ENCODE peak calls at places on chromosomes 3 and 15, in eight cellular contexts. T is AG09319; G is endodermal cell; B is uterus; I is CD4-positive, alpha-beta T cell; X is OCI-LY7; W is Caco-2; H is lower lobe of right lung. Z is an unnamed sample.

GRCh38 chr15:45729146-45729545 is 94.3 kb downstream of the SQOR start:
- DNase-seq in I (no peak), H (no peak), T (no peak), W (no peak), G (no peak), B (no peak), X (no peak), Z (no peak)

GRCh38 chr3:23664459-23664858 is 141.3 kb upstream of the UBE2E1 start:
- DNase-seq in X (no peak), B (no peak), H (no peak), W (no peak), G (no peak), T (no peak), I (no peak), Z (no peak)

GRCh38 chr3:43165786-43166185 is 59.9 kb upstream of the POMGNT2 start:
- DNase-seq in I (no peak), T (no peak), H (no peak), X (no peak), W (no peak), G (no peak), B (no peak), Z (no peak)

GRCh38 chr3:107356706-107357105 is 20.5 kb upstream of the CCDC54 start:
- DNase-seq in H (no peak), W (no peak), T (no peak), I (no peak), B (no peak), X (no peak), G (no peak), Z (no peak)

GRCh38 chr3:194871143-194871863 is 185.6 kb downstream of the FAM43A start:
- DNase-seq in W (peak), B (peak), G (peak), I (no peak), H (peak), T (peak), X (peak), Z (peak)

GRCh38 chr15:66702035-66702769 is at the start of gene SMAD6:
- DNase-seq in T (peak), W (peak), H (peak), G (peak), B (peak), I (peak), X (peak), Z (peak)

GRCh38 chr15:95134306-95135100 is 903.1 kb downstream of the MCTP2 start:
- DNase-seq in T (no peak), I (no peak), H (no peak), G (no peak), W (no peak), B (no peak), X (no peak), Z (no peak)

GRCh38 chr3:129890125-129890524 is 3.4 kb downstream of the TMCC1 start:
- DNase-seq in X (peak), H (no peak), W (no peak), G (no peak), I (no peak), B (no peak), T (no peak), Z (no peak)

GRCh38 chr3:183283886-183284285 is 30.8 kb downstream of the B3GNT5 start:
- DNase-seq in I (no peak), W (no peak), T (no peak), B (no peak), X (no peak), H (no peak), G (no peak), Z (no peak)

GRCh38 chr15:31179683-31180082 is 78.2 kb upstream of the TRPM1 start:
- DNase-seq in I (no peak), G (no peak), H (no peak), B (no peak), X (no peak), W (no peak), T (no peak), Z (no peak)

GRCh38 chr15:48963524-48964113 is at the start of gene SHC4:
- DNase-seq in G (peak), B (peak), I (no peak), W (peak), T (no peak), X (no peak), H (no peak), Z (peak)

GRCh38 chr3:133938770-133939495 is 43.3 kb upstream of the RAB6B start:
- DNase-seq in H (no peak), G (peak), W (no peak), X (no peak), I (no peak), T (no peak), B (no peak), Z (no peak)

DNA sequence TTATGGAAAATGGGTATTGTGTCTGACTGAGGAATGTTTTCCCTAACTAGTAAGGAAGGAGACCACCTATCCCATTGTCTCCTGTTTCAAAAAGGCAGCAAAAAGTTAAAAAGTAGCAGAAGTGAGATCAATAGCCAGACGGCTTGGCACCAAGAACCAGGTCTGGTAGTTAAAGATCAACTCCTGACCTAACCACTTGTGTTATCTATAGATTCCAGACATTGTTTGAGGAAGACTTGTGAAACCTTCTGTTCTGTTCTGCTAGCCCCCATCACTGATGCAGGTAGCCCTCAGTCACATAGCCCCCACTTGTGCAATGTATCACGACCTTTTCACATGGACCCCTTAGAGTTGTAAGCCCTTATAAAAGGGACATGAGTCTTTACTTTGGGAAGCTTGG is 46.3 kb upstream of the C2CD4B start:
- DNase-seq in X (no peak), T (no peak), W (peak), I (no peak), H (no peak), G (no peak), B (no peak), Z (no peak)
- TF ChIP-seq CTCF in X (no peak), T (no peak), W (no peak), I (no peak), H (no peak), G (no peak), B (no peak), Z (no peak)

GRCh38 chr3:196985954-196986885 is 17.6 kb upstream of the PIGZ start:
- DNase-seq in H (no peak), G (no peak), T (no peak), W (no peak), I (no peak), X (no peak), B (no peak), Z (no peak)
- TF ChIP-seq CTCF in H (no peak), G (peak), T (no peak), W (no peak), I (no peak), X (no peak), B (no peak), Z (no peak)

GRCh38 chr3:105364113-105364512 is 2.6 kb upstream of the ALCAM start:
- DNase-seq in W (no peak), G (no peak), I (no peak), H (no peak), T (no peak), B (no peak), X (no peak), Z (no peak)
- TF ChIP-seq CTCF in W (no peak), G (no peak), I (no peak), H (no peak), T (no peak), B (no peak), X (no peak), Z (no peak)

GRCh38 chr3:196842567-196843434 is 24.9 kb upstream of the SENP5 start:
- DNase-seq in X (no peak), W (no peak), G (no peak), B (no peak), I (no peak), T (no peak), H (no peak), Z (no peak)
- TF ChIP-seq CTCF in X (no peak), W (no peak), G (no peak), B (no peak), I (no peak), T (no peak), H (no peak), Z (no peak)

GRCh38 chr3:852033-852432 is 240.8 kb upstream of the CNTN6 start:
- DNase-seq in H (no peak), B (no peak), T (no peak), G (no peak), W (no peak), X (no peak), I (no peak), Z (peak)
- TF ChIP-seq CTCF in H (no peak), B (no peak), T (no peak), G (peak), W (no peak), X (peak), I (no peak), Z (peak)

GRCh38 chr3:53350652-53351051 is 3.3 kb upstream of the DCP1A start:
- DNase-seq in T (no peak), G (peak), W (peak), B (no peak), I (no peak), H (no peak), X (peak), Z (peak)
- TF ChIP-seq CTCF in T (peak), G (peak), W (peak), B (no peak), I (no peak), H (no peak), X (peak), Z (peak)